ENCODE peak calls at places on chromosomes 5 and 9, in six cellular contexts. I is neuronal stem cell, M is IMR-90, O is trophoblast cell, Y is mesenchymal stem cell, V is H1. Z is an unnamed sample.

GRCh38 chr9:8140557-8140956 is 341.0 kb upstream of the DMAC1 start:
- DNase-seq in V (no peak), Y (no peak), M (no peak), O (no peak), I (no peak), Z (peak; percentile 36)

GRCh38 chr9:84886866-84887265 is 217.3 kb downstream of the NTRK2 start:
- DNase-seq in V (no peak), O (no peak), Y (no peak), I (no peak), M (no peak), Z (no peak)

GRCh38 chr5:139671096-139671841 is 23.1 kb downstream of the CXXC5 start:
- DNase-seq in O (no peak), I (no peak), Y (peak; percentile 47), V (no peak), M (no peak), Z (no peak)

GRCh38 chr9:13171261-13171660 is 108.2 kb downstream of the MPDZ start:
- DNase-seq in I (no peak), Y (no peak), V (no peak), M (peak; percentile 21), O (no peak), Z (peak; percentile 14)

GRCh38 chr5:32001284-32001683 is 172.8 kb downstream of the GOLPH3 start:
- DNase-seq in M (no peak), O (no peak), I (no peak), V (no peak), Y (no peak), Z (no peak)

GRCh38 chr5:9034671-9035070 is 511.2 kb downstream of the SEMA5A start:
- DNase-seq in V (no peak), I (no peak), M (peak; percentile 90), O (no peak), Y (peak; percentile 83), Z (no peak)

GRCh38 chr9:80797841-80798688 is 891.3 kb downstream of the TLE1 start:
- DNase-seq in O (no peak), V (no peak), M (peak; percentile 63), I (no peak), Y (peak; percentile 13), Z (no peak)

GRCh38 chr5:16902846-16903245 is 33.2 kb downstream of the MYO10 start:
- DNase-seq in Y (peak; percentile 98), O (peak; percentile 77), M (no peak), I (no peak), V (no peak), Z (peak; percentile 44)

DNA sequence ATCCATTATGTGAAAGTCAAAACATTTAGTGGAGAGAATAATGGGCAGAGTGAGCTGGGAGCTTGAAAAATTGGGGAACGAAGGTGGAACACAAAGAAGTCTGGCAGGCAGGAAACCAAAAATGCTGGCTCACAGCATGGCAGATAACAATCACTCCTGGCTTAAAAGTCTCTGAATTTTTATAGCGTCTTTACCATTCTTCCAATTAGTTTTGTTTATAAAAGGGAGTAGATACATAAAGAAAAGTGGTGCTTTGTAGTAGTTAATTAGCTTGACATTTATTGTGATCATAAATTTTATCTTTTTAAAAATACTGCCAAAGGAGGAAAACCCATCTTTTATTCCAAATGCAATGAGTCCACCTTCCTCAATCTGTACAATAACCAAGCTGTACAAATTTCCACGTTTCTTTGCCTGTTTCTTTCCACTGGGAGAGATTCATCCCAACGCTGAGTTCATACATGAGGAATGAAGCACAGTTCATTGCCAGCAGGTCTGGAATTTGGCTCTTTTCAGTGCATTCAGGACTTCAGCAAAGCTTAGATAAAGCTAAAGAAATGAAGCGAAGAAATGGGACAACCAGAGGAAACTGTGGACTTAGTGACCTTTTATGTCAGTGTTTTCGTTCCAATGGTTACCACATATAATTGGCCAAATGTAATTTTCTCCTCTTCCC is 174.7 kb downstream of the HMHB1 start:
- DNase-seq in I (no peak), M (peak; percentile 85), O (no peak), Y (peak; percentile 28), V (no peak), Z (peak; percentile 26)
- H4K8ac ChIP-seq in I (no peak overlapping the region), M (peak overlapping the region; percentile 94), O (peak overlapping the region; percentile 76), Y (no peak overlapping the region), V (no peak overlapping the region), Z (no peak overlapping the region)

GRCh38 chr9:127874301-127875216 is 2.9 kb downstream of the AK1 start:
- DNase-seq in V (no peak), I (no peak), M (no peak), O (no peak), Y (no peak), Z (no peak)
- H3K4me3 ChIP-seq in V (no peak overlapping the region), I (no peak overlapping the region), M (no peak overlapping the region), O (no peak overlapping the region), Y (peak overlapping the region; percentile 75), Z (no peak overlapping the region)

DNA sequence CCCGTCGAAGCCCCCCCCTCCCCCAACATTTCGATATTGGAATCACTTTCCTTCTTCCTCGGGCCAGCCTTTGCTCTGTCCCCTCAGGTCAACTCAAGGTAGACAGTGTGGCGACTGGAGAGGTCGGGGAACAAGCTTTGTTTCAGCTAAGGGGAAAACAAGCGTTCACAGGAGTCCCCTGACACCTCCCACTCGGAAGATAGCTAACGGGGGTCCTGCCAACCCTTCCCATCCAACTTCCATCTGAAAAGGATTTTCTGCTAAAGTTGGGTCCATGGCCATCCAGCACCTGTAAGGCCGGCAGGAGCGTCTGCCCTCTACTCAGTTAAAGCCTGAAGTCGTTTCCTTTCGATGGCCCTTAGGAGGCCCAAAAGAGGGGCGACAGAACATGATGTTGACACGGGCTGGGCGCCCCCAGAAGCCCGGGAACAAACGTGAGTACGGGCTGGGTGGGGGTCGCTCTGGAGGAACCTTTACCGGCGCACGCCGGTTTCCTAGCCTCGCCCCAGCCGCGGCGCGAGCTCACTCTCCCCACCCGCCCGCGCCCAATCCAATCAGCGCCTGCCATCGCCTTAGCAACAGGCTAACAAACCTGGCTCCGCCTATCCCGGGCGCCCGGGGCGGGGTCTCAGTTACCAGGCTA is 2.5 kb downstream of the ARRDC3 start:
- DNase-seq in M (peak; percentile 91), O (peak; percentile 94), Y (peak; percentile 96), I (peak; percentile 97), V (peak; percentile 79), Z (peak; percentile 98)
- H4K8ac ChIP-seq in M (peak overlapping the region; percentile 88), O (peak overlapping the region; percentile 90), Y (peak overlapping the region; percentile 54), I (no peak overlapping the region), V (peak overlapping the region; percentile 100), Z (peak overlapping the region; percentile 16)

DNA sequence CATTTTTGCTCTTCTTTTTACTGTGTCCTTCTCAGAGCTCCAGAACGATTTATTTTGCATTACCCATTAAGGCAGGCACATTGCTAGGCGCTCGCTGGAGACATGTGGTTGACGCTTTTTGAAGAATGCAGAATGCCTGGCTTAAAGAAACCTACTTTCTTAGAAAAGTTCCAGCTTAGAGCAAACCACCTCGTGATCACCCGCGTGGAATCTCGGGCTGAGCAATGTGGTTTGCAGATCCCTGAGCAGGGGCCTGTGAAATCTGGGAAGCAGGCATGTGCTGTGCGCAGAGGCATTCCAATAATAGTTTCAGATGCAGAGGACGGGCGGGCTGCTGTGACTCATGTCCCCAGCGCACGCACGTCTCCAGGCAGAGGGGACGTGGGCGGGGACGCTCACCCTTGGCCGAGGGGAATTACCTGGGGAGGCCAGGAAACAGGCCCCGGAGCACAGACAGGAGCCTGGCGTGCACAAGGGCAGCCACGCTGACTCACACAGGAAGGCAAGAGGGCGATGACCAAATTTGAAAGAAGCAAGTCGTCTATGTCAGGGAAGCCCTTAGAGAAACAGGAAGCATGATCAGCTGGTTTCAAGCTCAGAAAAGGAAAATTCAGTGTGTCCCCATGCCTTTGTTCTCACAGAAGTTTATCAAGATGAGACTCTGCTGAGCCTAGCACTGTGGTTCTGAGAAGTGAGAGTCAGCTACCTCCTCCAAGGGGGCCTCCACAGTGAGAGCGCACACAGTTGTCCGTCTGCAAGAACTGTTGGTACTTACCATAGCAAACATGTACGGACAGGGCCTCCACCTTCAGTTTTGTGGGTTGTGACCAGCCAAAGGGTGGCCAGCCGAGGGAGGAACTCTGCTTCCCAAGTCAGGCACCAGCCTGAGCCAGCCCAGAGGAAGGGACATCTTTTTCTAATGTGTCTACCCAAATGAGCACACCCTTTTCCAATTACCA is 218.6 kb downstream of the PIK3R1 start:
- DNase-seq in V (peak; percentile 23), M (peak; percentile 96), I (no peak), O (peak; percentile 100), Y (peak; percentile 98), Z (peak; percentile 71)
- H3K4me3 ChIP-seq in V (no peak overlapping the region), M (no peak overlapping the region), I (no peak overlapping the region), O (no peak overlapping the region), Y (no peak overlapping the region), Z (no peak overlapping the region)

GRCh38 chr5:133953568-133954145 is 14.8 kb downstream of the C5orf15 start:
- DNase-seq in O (no peak), M (no peak), V (no peak), Y (no peak), I (no peak), Z (no peak)
- H4K8ac ChIP-seq in O (no peak overlapping the region), M (peak overlapping the region; percentile 39), V (no peak overlapping the region), Y (no peak overlapping the region), I (no peak overlapping the region), Z (no peak overlapping the region)